ENCODE peak calls at places on chromosomes 13 and 19, in ten cellular contexts. A is T-helper 2 cell; T is esophagus squamous epithelium; J is CD4-positive, alpha-beta memory T cell; F is cardiac fibroblast; V is NCI-H1105; Y is caudate nucleus; R is HCT116; S is left colon; E is activated naive CD4-positive, alpha-beta T cell. H is an unnamed sample.

GRCh38 chr19:22545751-22546150 is 88.4 kb upstream of the ZNF492 start:
- DNase-seq in A (no peak), T (no peak), J (no peak), F (peak), V (peak), Y (no peak), R (peak), S (no peak), E (no peak), H (peak)

GRCh38 chr13:95150555-95150954 is 150.7 kb downstream of the ABCC4 start:
- DNase-seq in A (no peak), T (no peak), J (no peak), F (peak), V (no peak), Y (no peak), R (no peak), S (no peak), E (no peak), H (no peak)

GRCh38 chr13:50357586-50358118 is 342.4 kb downstream of the KCNRG start:
- DNase-seq in A (no peak), T (no peak), J (no peak), F (peak), V (peak), Y (no peak), R (no peak), S (no peak), E (no peak), H (peak)

GRCh38 chr19:5186293-5187050 is 154.1 kb downstream of the PTPRS start:
- DNase-seq in A (no peak), T (no peak), J (no peak), F (peak), V (no peak), Y (no peak), R (no peak), S (no peak), E (no peak), H (no peak)

GRCh38 chr13:108919036-108919907 is 289.9 kb downstream of the MYO16 start:
- DNase-seq in A (no peak), T (no peak), J (no peak), F (peak), V (no peak), Y (no peak), R (no peak), S (no peak), E (no peak), H (no peak)

GRCh38 chr13:50911051-50911690 is 1.6 kb downstream of the RNASEH2B start:
- DNase-seq in A (no peak), T (no peak), J (no peak), F (peak), V (no peak), Y (no peak), R (no peak), S (no peak), E (no peak), H (no peak)

GRCh38 chr19:13260883-13261653 is 110.9 kb downstream of the IER2 start:
- DNase-seq in A (no peak), T (no peak), J (no peak), F (peak), V (no peak), Y (no peak), R (peak), S (no peak), E (no peak), H (peak)

GRCh38 chr19:46784262-46785053 is 3.9 kb downstream of the SLC1A5 start:
- DNase-seq in A (no peak), T (no peak), J (peak), F (peak), V (no peak), Y (no peak), R (peak), S (peak), E (no peak), H (peak)

GRCh38 chr19:43527860-43528622 is 1.0 kb upstream of the ETHE1 start:
- DNase-seq in A (no peak), T (no peak), J (no peak), F (peak), V (peak), Y (no peak), R (no peak), S (peak), E (no peak), H (no peak)

GRCh38 chr13:59176775-59177174 is 987.0 kb downstream of the DIAPH3 start:
- DNase-seq in A (no peak), T (no peak), J (no peak), F (no peak), V (no peak), Y (no peak), R (no peak), S (no peak), E (no peak), H (no peak)

GRCh38 chr19:32824136-32824835 is 45.3 kb downstream of the SLC7A9 start:
- DNase-seq in A (no peak), T (no peak), J (no peak), F (no peak), V (no peak), Y (no peak), R (no peak), S (no peak), E (no peak), H (no peak)

GRCh38 chr19:35592226-35592625 is 6.3 kb downstream of the PMIS2 start:
- DNase-seq in A (no peak), T (no peak), J (peak), F (peak), V (peak), Y (no peak), R (peak), S (no peak), E (no peak), H (no peak)

GRCh38 chr13:47114030-47114429 is 217.2 kb upstream of the HTR2A start:
- DNase-seq in A (no peak), T (no peak), J (no peak), F (peak), V (no peak), Y (no peak), R (no peak), S (no peak), E (no peak), H (no peak)

GRCh38 chr13:20709782-20710181 is 6.3 kb downstream of the IL17D start:
- DNase-seq in A (no peak), T (no peak), J (no peak), F (no peak), V (no peak), Y (no peak), R (no peak), S (no peak), E (no peak), H (no peak)

GRCh38 chr19:48135411-48135810 is 24.8 kb upstream of the PLA2G4C start:
- DNase-seq in A (no peak), T (no peak), J (no peak), F (no peak), V (no peak), Y (no peak), R (no peak), S (no peak), E (no peak), H (no peak)

H was measured in ureter.